ENCODE peak calls at places on chromosome 17, in four cellular contexts. One of them, this sample, is unnamed.
A peak's percentile ranks its signal among the peaks of the same experiment; 100 is the strongest.

GRCh38 chr17:75273968-75274708 is 3.1 kb upstream of the MIF4GD start:
- DNase-seq in body of pancreas: no peak
- DNase-seq in frontal cortex: no peak
- DNase-seq in astrocyte of the spinal cord: peak; percentile 56
- DNase-seq in this sample: no peak

GRCh38 chr17:48330386-48330785 is 99.6 kb downstream of the SKAP1 start:
- DNase-seq in body of pancreas: no peak
- DNase-seq in frontal cortex: no peak
- DNase-seq in astrocyte of the spinal cord: no peak
- DNase-seq in this sample: no peak

GRCh38 chr17:76292567-76292966 is 15.5 kb downstream of the QRICH2 start:
- DNase-seq in body of pancreas: no peak
- DNase-seq in astrocyte of the spinal cord: no peak
- DNase-seq in frontal cortex: no peak
- DNase-seq in this sample: no peak

GRCh38 chr17:83046759-83047478 is 32.5 kb upstream of the METRNL start:
- DNase-seq in astrocyte of the spinal cord: no peak
- DNase-seq in frontal cortex: no peak
- DNase-seq in body of pancreas: no peak
- DNase-seq in this sample: no peak

GRCh38 chr17:7841309-7841621 is 7.2 kb downstream of the KDM6B start:
- DNase-seq in frontal cortex: no peak
- DNase-seq in astrocyte of the spinal cord: no peak
- DNase-seq in body of pancreas: no peak
- DNase-seq in this sample: no peak

GRCh38 chr17:33674685-33675084 is 381.6 kb upstream of the ASIC2 start:
- DNase-seq in body of pancreas: peak; percentile 75
- DNase-seq in frontal cortex: peak; percentile 13
- DNase-seq in astrocyte of the spinal cord: peak; percentile 8
- DNase-seq in this sample: no peak

GRCh38 chr17:58569216-58569615 is 54.8 kb upstream of the MTMR4 start:
- DNase-seq in astrocyte of the spinal cord: no peak
- DNase-seq in body of pancreas: no peak
- DNase-seq in frontal cortex: no peak
- DNase-seq in this sample: no peak

GRCh38 chr17:7703584-7704574 is 1.1 kb upstream of the EFNB3 start:
- DNase-seq in frontal cortex: no peak
- DNase-seq in body of pancreas: peak; percentile 56
- DNase-seq in astrocyte of the spinal cord: peak; percentile 56
- DNase-seq in this sample: no peak

GRCh38 chr17:29582767-29583166 is 6.7 kb downstream of the GIT1 start:
- DNase-seq in frontal cortex: peak; percentile 74
- DNase-seq in astrocyte of the spinal cord: no peak
- DNase-seq in body of pancreas: no peak
- DNase-seq in this sample: no peak

GRCh38 chr17:9239821-9240658 is 218.7 kb downstream of the NTN1 start:
- DNase-seq in astrocyte of the spinal cord: peak; percentile 39
- DNase-seq in body of pancreas: peak; percentile 90
- DNase-seq in frontal cortex: peak; percentile 95
- DNase-seq in this sample: no peak

GRCh38 chr17:59401725-59402124 is 70.3 kb downstream of the YPEL2 start:
- DNase-seq in body of pancreas: no peak
- DNase-seq in frontal cortex: no peak
- DNase-seq in astrocyte of the spinal cord: no peak
- DNase-seq in this sample: no peak

GRCh38 chr17:67127925-67128324 is 83.6 kb downstream of the CACNG1 start:
- DNase-seq in body of pancreas: no peak
- DNase-seq in astrocyte of the spinal cord: no peak
- DNase-seq in frontal cortex: no peak
- DNase-seq in this sample: no peak

GRCh38 chr17:72576289-72576759 is 455.5 kb downstream of the SOX9 start:
- DNase-seq in frontal cortex: peak; percentile 45
- DNase-seq in astrocyte of the spinal cord: no peak
- DNase-seq in body of pancreas: no peak
- DNase-seq in this sample: no peak

GRCh38 chr17:58315750-58316149 is 12.8 kb downstream of the TSPOAP1 start:
- DNase-seq in body of pancreas: no peak
- DNase-seq in frontal cortex: no peak
- DNase-seq in astrocyte of the spinal cord: no peak
- DNase-seq in this sample: no peak

GRCh38 chr17:19867654-19868395 is at the start of gene ULK2:
- DNase-seq in frontal cortex: peak; percentile 82
- DNase-seq in astrocyte of the spinal cord: peak; percentile 76
- DNase-seq in body of pancreas: peak; percentile 71
- DNase-seq in this sample: no peak